ENCODE peak calls at places on chromosomes 3 and 15, in nine cellular contexts. G is aorta; D is activated CD8-positive, alpha-beta memory T cell treated with anti-CD3 and anti-CD28 coated beads, Interleukin-2, amount 50 U/mL, for 48 hours; W is non-pigmented ciliary epithelial cell; N is hippocampal formation; K is AG04450; E is NCI-H510A treated with DMSO at 0.1 percent for 48 hours; J is activated T-cell treated with anti-CD3 and anti-CD28 coated beads, Interleukin-2, amount 50 U/mL, for 72 hours; A is CD8-positive, alpha-beta memory T cell. P is an unnamed sample.

GRCh38 chr3:98188553-98188952 is 22.1 kb downstream of the OR5H15 start:
- DNase-seq in G (no peak), D (no peak), W (no peak), N (no peak), K (no peak), E (no peak), J (no peak), A (peak), P (no peak)

GRCh38 chr15:67143646-67144045 is 78.2 kb downstream of the SMAD3 start:
- DNase-seq in G (no peak), D (no peak), W (no peak), N (no peak), K (no peak), E (no peak), J (no peak), A (no peak), P (peak)

GRCh38 chr15:57320543-57321220 is 55.6 kb upstream of the CGNL1 start:
- DNase-seq in G (peak), D (no peak), W (peak), N (no peak), K (no peak), E (no peak), J (no peak), A (no peak), P (no peak)

GRCh38 chr3:133944181-133944580 is 48.5 kb upstream of the RAB6B start:
- DNase-seq in G (peak), D (no peak), W (no peak), N (no peak), K (no peak), E (no peak), J (no peak), A (no peak), P (no peak)

GRCh38 chr15:60493166-60493565 is 14.2 kb upstream of the ICE2 start:
- DNase-seq in G (no peak), D (no peak), W (no peak), N (no peak), K (no peak), E (no peak), J (no peak), A (no peak), P (no peak)

GRCh38 chr15:78620021-78620838 is 566 bp downstream of the CHRNA3 start:
- DNase-seq in G (no peak), D (peak), W (no peak), N (no peak), K (no peak), E (no peak), J (peak), A (no peak), P (peak)

GRCh38 chr15:58065445-58066041 is at the start of gene ALDH1A2:
- DNase-seq in G (peak), D (peak), W (no peak), N (no peak), K (no peak), E (peak), J (peak), A (no peak), P (no peak)

GRCh38 chr3:133930341-133930933 is 34.8 kb upstream of the RAB6B start:
- DNase-seq in G (no peak), D (no peak), W (no peak), N (peak), K (no peak), E (peak), J (no peak), A (no peak), P (no peak)

GRCh38 chr3:85726241-85726640 is 767.5 kb downstream of the CADM2 start:
- DNase-seq in G (no peak), D (no peak), W (no peak), N (no peak), K (no peak), E (no peak), J (no peak), A (no peak), P (no peak)